ENCODE peak calls at places on chromosomes 2 and 18, in six cellular contexts. O is GM12878, W is HepG2, C is K562, P is GM12891, N is H1. L is an unnamed sample.

GRCh38 chr2:202172439-202173191 is 65.8 kb downstream of the SUMO1 start:
- DNase-seq in C (no peak), P (no peak), N (no peak), O (peak), W (no peak), L (no peak)

GRCh38 chr2:156763174-156763573 is 327.0 kb downstream of the GPD2 start:
- DNase-seq in C (no peak), N (no peak), O (no peak), W (no peak), P (no peak), L (no peak)

GRCh38 chr2:8893978-8894820 is 56.8 kb upstream of the KIDINS220 start:
- DNase-seq in O (no peak), P (no peak), W (no peak), C (peak), N (no peak), L (no peak)

GRCh38 chr2:68807821-68808266 is 63.4 kb downstream of the BMP10 start:
- DNase-seq in O (no peak), N (no peak), W (no peak), P (no peak), C (no peak), L (no peak)

GRCh38 chr18:1544016-1544415 is 639.3 kb downstream of the ADCYAP1 start:
- DNase-seq in O (no peak), P (no peak), C (no peak), W (no peak), N (no peak), L (no peak)

GRCh38 chr2:196066794-196067382 is 1.7 kb downstream of the DNAH7 start:
- DNase-seq in N (no peak), P (no peak), W (no peak), O (no peak), C (peak), L (peak)

GRCh38 chr2:21234721-21235120 is 111.0 kb downstream of the TDRD15 start:
- DNase-seq in O (no peak), N (no peak), W (no peak), P (no peak), C (no peak), L (no peak)

GRCh38 chr2:111617299-111617803 is 266.6 kb downstream of the ANAPC1 start:
- DNase-seq in P (no peak), W (peak), O (no peak), C (no peak), N (no peak), L (no peak)

GRCh38 chr18:2706903-2707302 is 51.4 kb downstream of the SMCHD1 start:
- DNase-seq in O (no peak), N (no peak), C (peak), P (no peak), W (no peak), L (no peak)

GRCh38 chr2:225911019-225911418 is 511.5 kb downstream of the NYAP2 start:
- DNase-seq in O (no peak), N (no peak), P (no peak), W (no peak), C (no peak), L (no peak)

GRCh38 chr2:29113027-29113686 is 2.1 kb upstream of the CLIP4 start:
- DNase-seq in N (no peak), P (no peak), C (no peak), O (no peak), W (peak), L (no peak)

GRCh38 chr2:96934831-96935545 is 51.4 kb downstream of the FAM178B start:
- DNase-seq in P (no peak), C (no peak), W (no peak), O (no peak), N (no peak), L (no peak)

GRCh38 chr18:44130365-44130942 is 550.2 kb upstream of the SETBP1 start:
- DNase-seq in P (peak), W (peak), O (no peak), N (no peak), C (peak), L (peak)

GRCh38 chr18:58117685-58118403 is 73.8 kb downstream of the NEDD4L start:
- DNase-seq in N (no peak), C (peak), P (no peak), O (no peak), W (peak), L (no peak)

GRCh38 chr2:222722327-222722946 is 51.0 kb downstream of the MOGAT1 start:
- DNase-seq in N (no peak), W (no peak), C (no peak), P (no peak), O (peak), L (peak)

GRCh38 chr2:188328419-188328818 is 36.7 kb downstream of the GULP1 start:
- DNase-seq in C (no peak), P (no peak), O (no peak), N (no peak), W (no peak), L (no peak)

DNA sequence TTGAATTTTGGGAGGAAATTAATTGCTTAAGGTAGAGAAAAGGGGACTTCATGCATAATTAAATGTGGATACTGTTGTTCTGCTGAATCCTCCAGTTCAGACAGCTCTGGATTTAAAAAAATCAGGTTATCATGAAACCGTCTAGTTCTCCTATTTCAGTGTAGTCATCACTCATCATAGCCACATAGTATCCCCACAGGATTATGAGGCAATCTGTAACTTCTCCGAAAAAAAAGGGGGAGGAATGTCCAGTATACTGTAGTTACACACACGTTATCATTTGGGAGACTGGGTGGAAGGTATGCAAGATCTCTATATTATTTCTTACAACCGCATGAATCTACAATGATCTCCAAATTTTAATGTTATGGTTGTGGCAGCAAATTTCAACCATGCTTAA is 114.0 kb downstream of the HIBCH start:
- DNase-seq in O (no peak), P (no peak), W (no peak), N (no peak), C (no peak), L (no peak)
- TF ChIP-seq POLR2A in O (no peak), P (no peak), W (no peak), N (no peak), C (no peak), L (no peak)

GRCh38 chr2:217955881-217956493 is 46.8 kb downstream of the TNS1 start:
- DNase-seq in C (no peak), P (no peak), N (no peak), O (no peak), W (no peak), L (no peak)

GRCh38 chr2:217958206-217958888 is 44.4 kb downstream of the TNS1 start:
- DNase-seq in C (no peak), W (no peak), P (no peak), O (no peak), N (no peak), L (no peak)

GRCh38 chr2:217954971-217955740 is 47.6 kb downstream of the TNS1 start:
- DNase-seq in N (no peak), O (no peak), W (no peak), P (no peak), C (no peak), L (no peak)

GRCh38 chr2:217958889-217959235 is 43.9 kb downstream of the TNS1 start:
- DNase-seq in P (no peak), C (no peak), W (no peak), O (no peak), N (no peak), L (no peak)

GRCh38 chr2:217956895-217957457 is 45.8 kb downstream of the TNS1 start:
- DNase-seq in P (no peak), C (no peak), N (no peak), O (no peak), W (no peak), L (no peak)
- TF ChIP-seq POLR2AphosphoS5 in P (no peak), C (no peak), N (no peak), O (no peak), W (no peak), L (no peak)

GRCh38 chr2:206212673-206213513 is 53.2 kb downstream of the EEF1B2 start:
- DNase-seq in P (no peak), N (no peak), C (no peak), W (no peak), O (no peak), L (no peak)
- TF ChIP-seq TAF1 in P (no peak), N (no peak), C (no peak), W (no peak), O (no peak), L (no peak)

DNA sequence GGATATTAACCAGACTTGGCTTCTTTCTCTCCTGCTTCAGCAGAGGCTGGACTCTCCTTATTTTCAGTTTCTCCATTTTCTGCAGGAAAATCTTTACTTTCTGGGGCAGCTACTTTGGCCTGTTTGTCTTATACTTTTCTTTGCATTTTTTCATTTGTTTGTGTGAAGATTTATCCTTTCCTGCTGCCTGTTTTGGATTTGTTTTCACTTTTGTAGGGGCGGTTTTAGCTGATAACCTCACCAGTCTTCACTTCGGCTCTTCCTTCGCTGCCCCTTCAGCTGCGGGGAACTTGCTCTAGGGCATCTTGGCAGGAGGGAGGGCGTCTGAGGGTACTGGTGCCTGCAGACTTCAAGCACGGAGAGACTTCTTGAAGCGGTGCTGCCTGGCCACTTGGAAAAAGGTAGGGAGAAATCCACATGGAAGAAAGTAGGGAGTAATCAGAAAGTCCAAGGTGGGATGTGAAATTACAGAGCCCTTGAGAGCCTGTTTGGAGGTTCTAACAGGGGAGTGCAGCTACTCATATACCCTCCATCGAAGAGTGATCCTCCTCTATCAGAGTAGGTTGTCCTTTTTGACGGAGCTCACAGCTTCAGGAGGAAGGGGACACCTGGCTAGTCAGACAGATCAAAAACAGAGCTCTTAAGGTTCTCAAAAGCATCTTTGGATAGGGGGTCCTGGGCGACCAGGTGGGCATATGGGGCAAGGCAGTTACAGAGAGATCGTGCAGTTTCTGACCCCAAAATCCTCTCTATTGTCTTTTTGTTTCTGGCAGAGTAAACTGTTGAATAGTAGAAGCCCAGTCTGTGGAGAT is 14.6 kb upstream of the ZDBF2 start:
- DNase-seq in C (no peak), W (no peak), P (no peak), O (no peak), N (no peak), L (no peak)
- TF ChIP-seq POLR2A in C (no peak), W (no peak), P (no peak), O (no peak), N (no peak), L (no peak)

GRCh38 chr2:10312437-10312957 is 9.8 kb downstream of the HPCAL1 start:
- DNase-seq in N (no peak), C (no peak), P (no peak), W (no peak), O (no peak), L (no peak)
- TF ChIP-seq POLR2AphosphoS5 in N (no peak), C (no peak), P (no peak), W (no peak), O (no peak), L (no peak)

GRCh38 chr2:41695714-41696113 is 352.1 kb upstream of the PKDCC start:
- DNase-seq in P (no peak), W (no peak), O (no peak), N (no peak), C (no peak), L (no peak)

GRCh38 chr2:41703123-41703522 is 344.7 kb upstream of the PKDCC start:
- DNase-seq in O (no peak), P (no peak), N (no peak), W (no peak), C (no peak), L (no peak)

GRCh38 chr2:41697389-41697788 is 350.4 kb upstream of the PKDCC start:
- DNase-seq in P (no peak), O (no peak), N (no peak), W (no peak), C (no peak), L (no peak)

GRCh38 chr2:41701231-41701630 is 346.6 kb upstream of the PKDCC start:
- DNase-seq in C (no peak), W (no peak), N (no peak), P (no peak), O (no peak), L (no peak)

DNA sequence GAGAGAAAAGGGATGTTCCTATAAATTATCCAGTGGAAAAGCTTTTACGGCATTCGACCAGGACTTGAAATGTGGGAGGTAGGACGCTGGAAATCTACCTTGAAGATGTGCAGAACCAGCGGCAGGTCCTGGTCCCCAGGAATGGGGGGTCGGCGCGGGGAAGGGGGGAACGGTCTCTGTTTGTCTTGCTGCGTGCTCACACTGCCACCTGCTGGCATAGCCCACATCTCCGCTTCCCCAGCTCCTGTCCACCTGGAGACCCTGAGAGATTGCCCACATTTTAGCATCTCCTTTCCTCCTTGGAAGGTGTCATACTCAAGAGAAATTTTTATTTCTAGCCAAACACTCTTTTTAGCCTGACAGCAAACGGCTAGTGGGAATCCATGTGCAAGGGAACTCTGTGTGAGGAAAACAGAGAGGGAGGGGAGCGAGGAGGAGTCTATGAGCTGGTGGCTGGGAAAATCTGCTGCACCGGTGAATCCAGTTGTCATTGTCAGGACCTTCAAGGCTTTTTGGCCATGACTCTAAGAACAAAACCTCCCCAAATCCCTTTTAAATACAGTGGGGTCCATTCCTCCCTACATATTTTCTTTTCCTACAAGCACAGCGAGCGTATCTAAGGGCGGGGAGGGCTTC is 348.9 kb upstream of the PKDCC start:
- DNase-seq in W (no peak), O (no peak), N (peak), P (no peak), C (peak), L (no peak)
- TF ChIP-seq TAF1 in W (no peak), O (no peak), N (no peak), P (no peak), C (no peak), L (no peak)

GRCh38 chr18:5543854-5544389 is at the start of gene EPB41L3:
- DNase-seq in W (no peak), C (no peak), P (no peak), N (no peak), O (no peak), L (no peak)
- TF ChIP-seq POLR2A in W (no peak), C (no peak), P (no peak), N (no peak), O (no peak), L (no peak)

DNA sequence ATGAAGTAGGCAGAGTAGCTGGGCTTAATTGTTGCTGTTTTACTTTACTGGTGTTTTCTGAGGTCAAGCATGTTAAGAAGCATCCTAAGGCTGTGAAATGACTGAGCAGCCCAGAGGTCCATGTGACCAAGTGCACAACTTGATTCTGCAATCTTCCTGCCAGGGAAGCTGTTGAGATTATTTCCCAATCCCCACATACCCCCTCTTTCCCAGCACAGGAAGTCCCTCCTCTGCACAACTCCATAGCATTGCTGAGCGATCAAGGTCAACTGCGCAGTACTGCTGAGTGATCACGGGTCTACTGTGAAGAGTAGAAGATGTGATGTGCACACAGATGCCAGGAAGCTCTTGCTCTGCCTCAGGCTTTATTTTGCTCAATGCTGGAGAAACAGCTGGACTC is 105.8 kb downstream of the GALNT14 start:
- DNase-seq in N (no peak), O (no peak), W (no peak), C (no peak), P (no peak), L (no peak)
- TF ChIP-seq POLR2AphosphoS5 in N (no peak), O (no peak), W (no peak), C (no peak), P (no peak), L (no peak)

L was measured in GM12892.